ENCODE peak calls at places on chromosomes 3 and 15, in four cellular contexts. P is aorta, M is mammary epithelial cell, O is heart right ventricle. Z is an unnamed sample.

GRCh38 chr3:119257654-119258410 is 17.2 kb upstream of the B4GALT4 start:
- DNase-seq in M (no peak), O (no peak), P (no peak), Z (no peak)

GRCh38 chr3:125110016-125110875 is 54.4 kb upstream of the HEG1 start:
- DNase-seq in O (no peak), P (no peak), M (peak; percentile 88), Z (no peak)

GRCh38 chr15:92158426-92158825 is 235.3 kb upstream of the ST8SIA2 start:
- DNase-seq in P (no peak), M (peak; percentile 88), O (no peak), Z (no peak)

GRCh38 chr3:171838218-171838720 is 4.9 kb upstream of the TMEM212 start:
- DNase-seq in O (peak; percentile 72), M (peak; percentile 23), P (peak; percentile 53), Z (peak; percentile 59)

GRCh38 chr3:71695000-71695482 is 30.2 kb downstream of the EIF4E3 start:
- DNase-seq in P (no peak), O (no peak), M (no peak), Z (no peak)

GRCh38 chr3:130916507-130917167 is 22.8 kb downstream of the ATP2C1 start:
- DNase-seq in P (no peak), M (no peak), O (no peak), Z (no peak)

GRCh38 chr15:67854358-67854757 is 14.5 kb upstream of the RNU6-1 start:
- DNase-seq in M (no peak), O (no peak), P (no peak), Z (no peak)

GRCh38 chr3:55554621-55555020 is 67.5 kb upstream of the WNT5A start:
- DNase-seq in O (no peak), P (no peak), M (no peak), Z (no peak)

GRCh38 chr3:140842984-140843649 is 98.5 kb upstream of the SLC25A36 start:
- DNase-seq in O (no peak), P (no peak), M (no peak), Z (no peak)

GRCh38 chr3:120894285-120894684 is 13.7 kb upstream of the STXBP5L start:
- DNase-seq in O (no peak), M (peak; percentile 1), P (no peak), Z (no peak)

GRCh38 chr15:68227806-68228142 is 1.8 kb downstream of the CLN6 start:
- DNase-seq in P (no peak), O (no peak), M (no peak), Z (no peak)

GRCh38 chr3:99586680-99587079 is 51.7 kb upstream of the COL8A1 start:
- DNase-seq in M (no peak), P (no peak), O (no peak), Z (no peak)

GRCh38 chr3:58323795-58324674 is 8.7 kb upstream of the PXK start:
- DNase-seq in P (no peak), O (no peak), M (peak; percentile 65), Z (no peak)

GRCh38 chr3:71510485-71510884 is 73.0 kb downstream of the FOXP1 start:
- DNase-seq in M (no peak), P (peak; percentile 52), O (no peak), Z (no peak)

GRCh38 chr3:119322021-119322522 is 27.9 kb downstream of the ARHGAP31 start:
- DNase-seq in O (no peak), P (no peak), M (peak; percentile 51), Z (no peak)

GRCh38 chr3:45554001-45554691 is 40.4 kb upstream of the LIMD1 start:
- DNase-seq in M (no peak), P (peak; percentile 76), O (peak; percentile 64), Z (peak; percentile 74)

GRCh38 chr3:39237012-39237411 is 42.8 kb downstream of the CX3CR1 start:
- DNase-seq in M (no peak), O (no peak), P (no peak), Z (no peak)

GRCh38 chr3:69811452-69812401 is 72.5 kb downstream of the MITF start:
- DNase-seq in M (no peak), P (no peak), O (no peak), Z (no peak)

GRCh38 chr15:42289166-42289565 is 15.9 kb upstream of the TMEM87A start:
- DNase-seq in O (no peak), M (no peak), P (no peak), Z (no peak)

GRCh38 chr3:79326642-79327041 is 441.2 kb downstream of the ROBO1 start:
- DNase-seq in M (no peak), P (no peak), O (no peak), Z (no peak)

GRCh38 chr15:79058260-79058850 is 32.2 kb downstream of the RASGRF1 start:
- DNase-seq in O (no peak), M (no peak), P (no peak), Z (no peak)

GRCh38 chr3:23602895-23603443 is 202.8 kb upstream of the UBE2E1 start:
- DNase-seq in M (no peak), P (no peak), O (no peak), Z (no peak)

GRCh38 chr3:78201066-78201465 is 1161.2 kb downstream of the ROBO2 start:
- DNase-seq in O (no peak), P (no peak), M (no peak), Z (no peak)

DNA sequence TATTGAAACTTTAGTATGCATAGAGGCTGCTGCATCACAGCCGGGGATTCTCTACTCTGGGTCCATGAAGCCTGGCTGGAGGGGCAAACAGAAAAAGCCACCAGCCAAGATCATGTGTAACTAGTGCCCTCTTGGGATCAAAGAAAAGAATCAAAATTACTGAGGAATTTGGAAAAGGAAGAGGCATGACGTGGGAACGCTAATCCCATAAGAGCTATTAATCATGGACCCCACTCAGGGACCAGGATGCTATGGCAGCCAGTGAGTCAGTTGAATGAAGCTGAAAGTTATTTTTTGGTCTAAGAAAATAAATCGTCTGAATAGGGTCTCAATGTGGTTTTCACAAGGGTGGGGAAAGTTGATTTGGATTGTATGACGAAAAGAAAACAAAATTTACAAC is 1165.1 kb downstream of the ROBO2 start:
- DNase-seq in M (no peak), O (peak; percentile 3), P (no peak), Z (no peak)
- H3K4me3 ChIP-seq in M (no peak overlapping the region), O (no peak overlapping the region), P (no peak overlapping the region), Z (no peak overlapping the region)

GRCh38 chr3:51982838-51983577 is at the start of gene ACY1:
- DNase-seq in M (peak; percentile 92), P (peak; percentile 93), O (peak; percentile 87), Z (peak; percentile 91)
- H3K4me3 ChIP-seq in M (peak within 1 kb of the TSS; percentile 84), P (peak within 1 kb of the TSS; percentile 15), O (peak within 1 kb of the TSS; percentile 70), Z (peak within 1 kb of the TSS; percentile 85)

DNA sequence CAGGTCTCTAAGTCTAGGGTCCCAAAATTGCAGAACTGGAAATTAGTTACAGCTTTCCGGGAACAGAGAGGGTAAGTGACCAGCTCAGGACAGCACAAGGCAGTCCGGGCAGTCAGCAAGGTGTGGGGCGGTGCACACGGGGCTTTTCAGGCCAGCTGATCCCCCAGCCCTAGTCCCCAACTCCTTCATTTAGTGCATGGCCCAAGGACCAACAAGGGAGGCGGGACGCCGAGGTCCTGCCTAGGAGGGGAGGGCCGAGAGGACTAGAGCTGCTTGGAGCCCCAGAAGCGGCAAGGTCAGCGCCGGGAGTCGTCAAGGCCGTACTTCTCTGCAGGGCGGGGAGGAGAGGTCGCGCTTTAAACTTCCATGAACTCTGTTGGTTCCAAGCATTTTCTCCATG is 2.0 kb upstream of the PDE8A start:
- DNase-seq in P (no peak), M (no peak), O (no peak), Z (peak; percentile 33)
- H3K4me3 ChIP-seq in P (no peak overlapping the region), M (no peak overlapping the region), O (peak overlapping the region; percentile 96), Z (peak overlapping the region; percentile 87)

GRCh38 chr3:129365296-129365695 is 63.1 kb downstream of the EFCAB12 start:
- DNase-seq in M (no peak), O (no peak), P (no peak), Z (no peak)
- H3K4me3 ChIP-seq in M (no peak overlapping the region), O (no peak overlapping the region), P (no peak overlapping the region), Z (no peak overlapping the region)

GRCh38 chr3:194688207-194688711 is 2.6 kb downstream of the FAM43A start:
- DNase-seq in O (peak; percentile 41), P (peak; percentile 53), M (no peak), Z (peak; percentile 56)

GRCh38 chr3:194686414-194686815 is 732 bp downstream of the FAM43A start:
- DNase-seq in M (no peak), O (peak; percentile 11), P (no peak), Z (no peak)

GRCh38 chr3:194688946-194689345 is 3.3 kb downstream of the FAM43A start:
- DNase-seq in M (no peak), P (no peak), O (no peak), Z (no peak)

GRCh38 chr3:194686816-194687637 is 1.3 kb downstream of the FAM43A start:
- DNase-seq in O (peak; percentile 41), P (peak; percentile 74), M (peak; percentile 40), Z (peak; percentile 73)

GRCh38 chr3:194687638-194688206 is 2.0 kb downstream of the FAM43A start:
- DNase-seq in M (peak; percentile 39), P (peak; percentile 75), O (peak; percentile 62), Z (peak; percentile 76)
- H3K4me3 ChIP-seq in M (peak overlapping the region; percentile 69), P (no peak overlapping the region), O (peak overlapping the region; percentile 98), Z (peak overlapping the region; percentile 93)

GRCh38 chr15:31390777-31391486 is 64.3 kb downstream of the KLF13 start:
- DNase-seq in M (no peak), P (peak; percentile 39), O (no peak), Z (peak; percentile 14)

GRCh38 chr15:31391687-31392671 is 65.3 kb downstream of the KLF13 start:
- DNase-seq in P (peak; percentile 94), M (peak; percentile 41), O (peak; percentile 87), Z (peak; percentile 92)

GRCh38 chr15:31390029-31390428 is 63.4 kb downstream of the KLF13 start:
- DNase-seq in P (peak; percentile 21), O (no peak), M (no peak), Z (no peak)

GRCh38 chr15:31393441-31394091 is 66.9 kb downstream of the KLF13 start:
- DNase-seq in O (no peak), M (no peak), P (peak; percentile 49), Z (peak; percentile 20)

DNA sequence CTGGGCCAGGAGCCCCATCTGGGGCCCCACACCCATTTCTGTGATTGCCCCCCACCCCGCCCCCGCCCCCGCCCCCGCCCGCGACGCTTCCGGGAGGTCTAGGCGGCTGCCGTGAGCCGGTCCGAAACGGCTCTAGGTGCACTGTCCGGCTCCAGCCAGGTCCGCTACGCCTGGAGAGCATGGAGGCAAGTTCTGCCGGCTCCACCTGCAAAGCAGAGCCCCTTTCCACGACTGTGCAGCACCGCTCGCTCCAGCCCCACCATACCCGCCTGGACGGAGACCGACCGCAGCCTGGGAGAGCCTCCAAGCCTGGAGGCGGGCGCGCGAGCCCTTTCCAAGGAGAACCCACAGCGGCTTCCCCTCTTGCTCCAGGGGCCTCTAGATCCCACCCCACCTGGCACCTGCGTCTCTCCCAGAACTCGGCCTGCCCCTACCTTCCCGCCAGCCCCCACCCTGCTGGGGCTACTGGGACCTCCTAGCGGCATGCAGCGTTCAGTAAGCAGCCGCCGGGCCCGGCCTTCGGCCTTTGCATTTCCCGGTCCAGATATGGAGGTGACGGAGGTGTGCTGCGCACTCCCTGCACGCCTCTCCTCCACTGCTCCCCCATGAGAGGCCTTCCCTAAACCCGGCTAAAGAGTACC is 66.2 kb downstream of the KLF13 start:
- DNase-seq in O (no peak), M (no peak), P (peak; percentile 71), Z (peak; percentile 32)
- H3K4me3 ChIP-seq in O (peak overlapping the region; percentile 73), M (peak overlapping the region; percentile 79), P (peak overlapping the region; percentile 83), Z (peak overlapping the region; percentile 83)

DNA sequence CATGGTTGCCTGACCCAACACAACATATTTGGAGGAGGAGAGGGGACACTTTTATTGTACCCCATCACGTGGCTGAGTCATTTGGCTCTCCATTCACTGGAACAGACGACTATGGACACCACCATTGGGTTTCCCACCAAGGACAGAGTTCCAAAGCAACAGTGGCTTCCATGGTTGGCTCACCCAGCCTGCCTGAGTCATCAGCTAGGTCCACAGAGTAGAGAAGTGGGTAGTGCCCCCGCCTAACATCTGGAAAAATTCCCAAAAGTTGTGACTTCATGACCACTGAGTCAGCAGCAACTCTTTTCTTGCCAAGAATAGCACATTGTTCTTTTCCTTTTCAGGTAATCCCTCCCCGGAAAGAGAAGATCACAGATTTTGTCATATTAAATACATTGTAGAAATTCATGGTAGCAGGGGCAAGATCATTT is 3.0 kb upstream of the PPP1R2 start:
- DNase-seq in M (peak; percentile 96), O (peak; percentile 36), P (peak; percentile 85), Z (no peak)
- H3K4me3 ChIP-seq in M (no peak overlapping the region), O (no peak overlapping the region), P (no peak overlapping the region), Z (no peak overlapping the region)

Z was measured in left ventricle myocardium inferior.